ENCODE peak calls at places on chromosomes 16 and 17, in seven cellular contexts. S, R, G, D, P, L and C are unnamed samples.
A peak's percentile ranks its signal among the peaks of the same experiment; 100 is the strongest.

GRCh38 chr17:63425478-63425877 is 20.6 kb downstream of the CYB561 start:
- DNase-seq in D (peak; percentile 81), G (peak; percentile 84), S (peak; percentile 84), R (peak; percentile 85), P (peak; percentile 82), L (peak; percentile 81), C (peak; percentile 79)

GRCh38 chr16:54932737-54933254 is 2.1 kb downstream of the IRX5 start:
- DNase-seq in D (peak; percentile 73), R (peak; percentile 58), G (no peak), L (no peak), S (no peak), P (peak; percentile 38), C (peak; percentile 21)

GRCh38 chr17:65293584-65294183 is 156.5 kb downstream of the RGS9 start:
- DNase-seq in S (no peak), L (no peak), P (no peak), R (no peak), G (no peak), D (no peak), C (no peak)

GRCh38 chr16:54177857-54178490 is 108.6 kb downstream of the IRX3 start:
- DNase-seq in L (no peak), P (no peak), D (no peak), G (no peak), R (no peak), S (no peak), C (no peak)

GRCh38 chr16:82412770-82413169 is 214.0 kb upstream of the CDH13 start:
- DNase-seq in D (no peak), L (no peak), S (no peak), G (no peak), R (no peak), P (no peak), C (no peak)

GRCh38 chr17:75846701-75847594 is 2.7 kb upstream of the UNC13D start:
- DNase-seq in P (no peak), S (no peak), G (no peak), R (no peak), L (no peak), D (no peak), C (no peak)

GRCh38 chr17:49779730-49780220 is 8.7 kb upstream of the KAT7 start:
- DNase-seq in G (peak; percentile 68), D (no peak), L (peak; percentile 38), R (no peak), S (peak; percentile 84), P (peak; percentile 18), C (no peak)

GRCh38 chr16:67571981-67572431 is 9.7 kb downstream of the CTCF start:
- DNase-seq in R (no peak), P (no peak), G (peak; percentile 45), S (peak; percentile 81), L (no peak), D (no peak), C (no peak)

GRCh38 chr17:77783991-77784820 is 174.3 kb upstream of the TNRC6C start:
- DNase-seq in P (no peak), R (no peak), S (no peak), D (no peak), G (no peak), L (no peak), C (no peak)

GRCh38 chr17:38667099-38667786 is 7.5 kb downstream of the EPOP start:
- DNase-seq in L (peak; percentile 70), S (peak; percentile 70), P (peak; percentile 82), D (peak; percentile 78), G (peak; percentile 75), R (peak; percentile 89), C (peak; percentile 74)

GRCh38 chr17:43416998-43417891 is 18.5 kb downstream of the ARL4D start:
- DNase-seq in G (no peak), R (no peak), S (peak; percentile 37), P (no peak), D (no peak), L (no peak), C (no peak)

GRCh38 chr17:50052822-50053653 is 2.9 kb upstream of the ITGA3 start:
- DNase-seq in S (peak; percentile 38), G (peak; percentile 72), R (no peak), P (no peak), L (peak; percentile 87), D (no peak), C (no peak)

GRCh38 chr17:35612924-35613521 is 25.9 kb downstream of the AP2B1 start:
- DNase-seq in P (peak; percentile 65), S (peak; percentile 65), R (no peak), D (peak; percentile 55), L (peak; percentile 67), G (peak; percentile 74), C (peak; percentile 51)

GRCh38 chr16:10566613-10567012 is 13.8 kb downstream of the EMP2 start:
- DNase-seq in G (no peak), S (no peak), P (peak; percentile 31), D (no peak), L (no peak), R (peak; percentile 39), C (no peak)

DNA sequence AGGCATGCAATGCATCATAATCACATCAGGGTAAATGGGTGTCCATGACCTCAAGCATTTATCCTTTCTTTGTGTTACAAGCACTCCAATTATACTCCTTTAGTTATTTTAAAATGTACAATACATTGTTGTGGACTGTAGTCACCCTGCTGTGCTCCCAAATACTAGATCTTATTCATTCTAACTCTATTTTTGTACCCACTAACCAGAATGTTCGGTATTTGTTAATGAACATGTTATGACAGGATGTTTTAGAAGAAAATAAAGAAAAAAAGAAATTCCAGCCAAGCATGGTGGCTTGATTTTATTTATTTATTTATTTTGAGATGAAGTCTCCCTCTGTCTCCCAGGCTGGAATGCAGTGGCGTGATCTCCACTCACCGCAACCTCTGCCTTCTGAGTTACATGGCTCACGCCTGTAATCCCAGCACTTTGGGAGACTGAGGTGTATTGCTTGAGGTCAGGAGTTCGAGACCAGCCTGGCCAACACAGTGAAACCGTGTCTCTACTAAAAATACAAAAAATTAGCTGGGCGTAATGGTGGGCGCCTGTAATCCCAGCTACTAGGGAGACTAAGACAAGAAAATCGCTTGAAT is 1.8 kb upstream of the NDE1 start:
- DNase-seq in S (no peak), P (no peak), D (no peak), G (no peak), R (no peak), L (no peak), C (no peak)
- H2BK120ac ChIP-seq in S (no peak overlapping the region), P (no peak overlapping the region), D (no peak overlapping the region), G (no peak overlapping the region), R (no peak overlapping the region), L (no peak overlapping the region), C (no peak overlapping the region)

GRCh38 chr17:21078056-21078825 is 35.4 kb upstream of the USP22 start:
- DNase-seq in D (no peak), R (no peak), S (no peak), L (no peak), P (no peak), G (no peak), C (no peak)

GRCh38 chr17:21085707-21086106 is 41.1 kb upstream of the DHRS7B start:
- DNase-seq in R (peak; percentile 62), G (no peak), P (no peak), D (no peak), S (no peak), L (no peak), C (no peak)

GRCh38 chr17:21077286-21077685 is 34.5 kb upstream of the USP22 start:
- DNase-seq in P (no peak), D (no peak), R (no peak), L (no peak), G (no peak), S (no peak), C (no peak)

GRCh38 chr17:21079196-21079595 is 36.4 kb upstream of the USP22 start:
- DNase-seq in D (no peak), R (no peak), G (no peak), P (no peak), L (no peak), S (no peak), C (no peak)

DNA sequence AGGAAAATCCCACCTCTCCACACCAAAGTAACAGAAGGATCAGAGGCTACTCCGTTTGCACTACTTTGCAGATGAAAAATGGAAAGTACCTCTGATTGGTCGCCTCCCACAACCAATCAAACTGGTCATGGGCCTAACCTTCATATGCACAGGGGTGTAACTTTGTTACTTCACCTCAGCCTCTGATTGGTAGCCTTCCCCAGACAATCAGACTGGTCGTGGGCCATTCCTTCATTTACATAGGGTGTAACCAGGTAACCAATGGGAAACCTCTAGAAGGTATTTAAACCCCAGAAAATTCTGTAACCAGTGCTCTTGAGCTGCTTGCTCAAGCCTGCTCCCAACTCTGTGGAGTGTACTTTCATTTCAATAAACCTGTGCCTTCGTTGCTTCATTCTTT is 39.2 kb upstream of the USP22 start:
- DNase-seq in G (no peak), L (no peak), R (no peak), P (no peak), S (no peak), D (no peak), C (no peak)
- H2BK120ac ChIP-seq in G (no peak overlapping the region), L (no peak overlapping the region), R (no peak overlapping the region), P (no peak overlapping the region), S (no peak overlapping the region), D (no peak overlapping the region), C (no peak overlapping the region)

GRCh38 chr17:3656755-3657587 is 11.4 kb downstream of the TAX1BP3 start:
- DNase-seq in D (no peak), G (no peak), P (no peak), L (no peak), R (peak; percentile 28), S (no peak), C (no peak)

GRCh38 chr17:3655766-3656165 is 12.6 kb downstream of the TAX1BP3 start:
- DNase-seq in P (no peak), R (peak; percentile 27), L (no peak), S (no peak), D (no peak), G (no peak), C (no peak)

GRCh38 chr17:3657588-3657869 is 10.8 kb downstream of the TAX1BP3 start:
- DNase-seq in L (no peak), G (no peak), D (no peak), S (no peak), P (no peak), R (peak; percentile 28), C (no peak)

GRCh38 chr17:3657874-3658783 is 10.2 kb downstream of the TAX1BP3 start:
- DNase-seq in D (no peak), R (peak; percentile 37), L (no peak), S (no peak), G (no peak), P (no peak), C (no peak)

DNA sequence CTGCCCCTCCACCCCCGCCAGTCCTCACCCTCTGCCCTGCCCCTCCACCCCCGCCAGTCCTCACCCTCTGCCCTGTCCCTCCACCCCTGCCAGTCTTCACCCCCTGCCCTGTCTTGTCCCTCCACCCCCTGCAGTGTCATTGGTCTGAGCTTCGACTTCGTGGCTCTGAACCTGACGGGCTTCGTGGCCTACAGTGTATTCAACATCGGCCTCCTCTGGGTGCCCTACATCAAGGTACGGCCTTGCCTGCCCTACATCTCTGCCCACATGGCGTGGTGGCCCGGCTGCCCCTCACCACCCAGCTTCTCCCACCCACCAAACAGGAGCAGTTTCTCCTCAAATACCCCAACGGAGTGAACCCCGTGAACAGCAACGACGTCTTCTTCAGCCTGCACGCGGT is 12.0 kb downstream of the TAX1BP3 start:
- DNase-seq in S (no peak), D (no peak), P (no peak), L (no peak), R (no peak), G (no peak), C (no peak)
- H2BK120ac ChIP-seq in S (no peak overlapping the region), D (no peak overlapping the region), P (no peak overlapping the region), L (no peak overlapping the region), R (no peak overlapping the region), G (no peak overlapping the region), C (no peak overlapping the region)

DNA sequence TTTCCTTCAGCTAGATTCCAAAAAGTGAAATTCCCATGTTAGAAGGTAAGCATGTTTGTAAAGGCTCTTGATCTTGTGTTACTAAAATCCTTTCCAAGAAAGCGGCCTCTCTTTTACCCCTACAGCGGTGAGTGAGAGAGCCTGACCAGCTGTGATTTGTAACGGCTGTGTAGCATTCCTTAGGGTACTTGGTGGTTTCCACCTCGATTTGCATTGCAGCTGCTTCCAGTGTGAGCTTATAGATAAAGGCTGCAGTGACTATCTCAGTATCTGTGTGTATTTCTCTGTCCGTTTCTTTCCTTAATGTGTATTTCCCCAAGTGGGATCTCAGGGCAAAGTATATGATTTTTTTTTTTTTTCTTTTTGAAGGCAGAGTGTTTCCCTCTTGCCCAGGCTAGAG is 169.4 kb downstream of the SNX29 start:
- DNase-seq in P (peak; percentile 49), L (no peak), G (peak; percentile 63), R (no peak), S (peak; percentile 59), D (no peak), C (no peak)
- H2BK120ac ChIP-seq in P (no peak overlapping the region), L (no peak overlapping the region), G (no peak overlapping the region), R (no peak overlapping the region), S (no peak overlapping the region), D (no peak overlapping the region), C (no peak overlapping the region)